ENCODE peak calls at places on chromosomes 3 and 15, in eight cellular contexts. P is breast epithelium, N is iris pigment epithelial cell, M is endothelial cell, U is NCI-H345, X is sigmoid colon, J is fibroblast of mammary gland, H is testis. I is an unnamed sample.

GRCh38 chr15:48627260-48627969 is 18.1 kb downstream of the FBN1 start:
- DNase-seq in H (no peak), U (no peak), X (no peak), P (no peak), M (no peak), J (peak), N (peak), I (peak)

GRCh38 chr3:64262574-64263114 is 37.4 kb upstream of the PRICKLE2 start:
- DNase-seq in N (no peak), H (no peak), P (no peak), J (no peak), X (no peak), U (no peak), M (no peak), I (peak)

GRCh38 chr3:42747581-42747980 is 25.5 kb downstream of the CCDC13 start:
- DNase-seq in U (no peak), H (no peak), P (no peak), N (no peak), X (no peak), M (no peak), J (no peak), I (no peak)

GRCh38 chr3:81936817-81937216 is 175.4 kb upstream of the GBE1 start:
- DNase-seq in P (no peak), N (no peak), M (no peak), J (no peak), U (no peak), H (no peak), X (no peak), I (no peak)

GRCh38 chr15:43928152-43928551 is 101.3 kb downstream of the WDR76 start:
- DNase-seq in H (no peak), X (no peak), P (no peak), U (no peak), M (no peak), J (no peak), N (no peak), I (no peak)

GRCh38 chr3:139427283-139428060 is 38.0 kb upstream of the COPB2 start:
- DNase-seq in U (peak), P (no peak), H (no peak), M (peak), X (no peak), N (peak), J (peak), I (peak)

GRCh38 chr3:170714151-170714550 is 128.3 kb upstream of the SLC7A14 start:
- DNase-seq in U (no peak), P (no peak), H (no peak), J (peak), M (no peak), X (no peak), N (peak), I (peak)

GRCh38 chr3:183953471-183954070 is 64.1 kb downstream of the ABCC5 start:
- DNase-seq in N (no peak), H (no peak), P (no peak), J (no peak), X (no peak), M (no peak), U (no peak), I (no peak)

GRCh38 chr3:123605789-123606234 is 21.0 kb upstream of the HACD2 start:
- DNase-seq in H (no peak), P (no peak), N (peak), J (peak), U (no peak), X (no peak), M (no peak), I (peak)

GRCh38 chr3:69770976-69771634 is 31.8 kb downstream of the MITF start:
- DNase-seq in H (no peak), U (no peak), X (no peak), J (peak), N (peak), P (no peak), M (no peak), I (peak)

I was measured in ELR.